ENCODE peak calls at places on chromosomes 1 and 21, in nine cellular contexts. One of them, this sample, is unnamed.

GRCh38 chr1:159917533-159917932 is 7.8 kb downstream of the TAGLN2 start:
- DNase-seq in H1: no peak
- DNase-seq in endothelial cell of umbilical vein: no peak
- DNase-seq in heart left ventricle: no peak
- DNase-seq in IMR-90: no peak
- DNase-seq in A549: no peak
- DNase-seq in thyroid gland: no peak
- DNase-seq in adrenal gland: no peak
- DNase-seq in HCT116: no peak
- DNase-seq in this sample: no peak

GRCh38 chr1:57024855-57025254 is 59.0 kb upstream of the C8B start:
- DNase-seq in endothelial cell of umbilical vein: no peak
- DNase-seq in IMR-90: no peak
- DNase-seq in H1: no peak
- DNase-seq in HCT116: no peak
- DNase-seq in adrenal gland: no peak
- DNase-seq in heart left ventricle: no peak
- DNase-seq in thyroid gland: peak
- DNase-seq in A549: no peak
- DNase-seq in this sample: no peak

GRCh38 chr1:108570128-108570527 is 10.2 kb downstream of the EEIG2 start:
- DNase-seq in HCT116: peak
- DNase-seq in H1: no peak
- DNase-seq in A549: peak
- DNase-seq in IMR-90: peak
- DNase-seq in adrenal gland: no peak
- DNase-seq in thyroid gland: no peak
- DNase-seq in heart left ventricle: no peak
- DNase-seq in endothelial cell of umbilical vein: no peak
- DNase-seq in this sample: peak

GRCh38 chr1:65232402-65233122 is 76.8 kb upstream of the DNAJC6 start:
- DNase-seq in endothelial cell of umbilical vein: no peak
- DNase-seq in IMR-90: no peak
- DNase-seq in adrenal gland: no peak
- DNase-seq in A549: no peak
- DNase-seq in thyroid gland: no peak
- DNase-seq in H1: no peak
- DNase-seq in heart left ventricle: no peak
- DNase-seq in HCT116: no peak
- DNase-seq in this sample: peak

GRCh38 chr1:48530727-48531351 is 58.8 kb upstream of the SPATA6 start:
- DNase-seq in adrenal gland: peak
- DNase-seq in H1: peak
- DNase-seq in endothelial cell of umbilical vein: peak
- DNase-seq in thyroid gland: peak
- DNase-seq in IMR-90: peak
- DNase-seq in heart left ventricle: no peak
- DNase-seq in HCT116: peak
- DNase-seq in A549: peak
- DNase-seq in this sample: peak

GRCh38 chr1:199042193-199042592 is 403.4 kb downstream of the PTPRC start:
- DNase-seq in endothelial cell of umbilical vein: no peak
- DNase-seq in adrenal gland: no peak
- DNase-seq in thyroid gland: no peak
- DNase-seq in HCT116: no peak
- DNase-seq in A549: no peak
- DNase-seq in heart left ventricle: no peak
- DNase-seq in IMR-90: no peak
- DNase-seq in H1: no peak
- DNase-seq in this sample: no peak

GRCh38 chr1:8094481-8095241 is 68.6 kb upstream of the ERRFI1 start:
- DNase-seq in IMR-90: peak
- DNase-seq in heart left ventricle: no peak
- DNase-seq in adrenal gland: no peak
- DNase-seq in HCT116: no peak
- DNase-seq in thyroid gland: no peak
- DNase-seq in A549: peak
- DNase-seq in endothelial cell of umbilical vein: peak
- DNase-seq in H1: no peak
- DNase-seq in this sample: peak

GRCh38 chr1:157932082-157932481 is 61.4 kb upstream of the KIRREL1 start:
- DNase-seq in heart left ventricle: no peak
- DNase-seq in adrenal gland: no peak
- DNase-seq in endothelial cell of umbilical vein: no peak
- DNase-seq in thyroid gland: no peak
- DNase-seq in IMR-90: peak
- DNase-seq in H1: no peak
- DNase-seq in A549: peak
- DNase-seq in HCT116: no peak
- DNase-seq in this sample: no peak

GRCh38 chr1:33161061-33161681 is 20.7 kb downstream of the TRIM62 start:
- DNase-seq in IMR-90: peak
- DNase-seq in A549: no peak
- DNase-seq in H1: no peak
- DNase-seq in HCT116: no peak
- DNase-seq in endothelial cell of umbilical vein: peak
- DNase-seq in thyroid gland: peak
- DNase-seq in heart left ventricle: peak
- DNase-seq in adrenal gland: peak
- DNase-seq in this sample: no peak

GRCh38 chr21:37537391-37537996 is 170.9 kb downstream of the DYRK1A start:
- DNase-seq in thyroid gland: no peak
- DNase-seq in HCT116: no peak
- DNase-seq in A549: no peak
- DNase-seq in endothelial cell of umbilical vein: no peak
- DNase-seq in IMR-90: no peak
- DNase-seq in heart left ventricle: no peak
- DNase-seq in adrenal gland: no peak
- DNase-seq in H1: no peak
- DNase-seq in this sample: no peak

GRCh38 chr1:218164111-218164929 is 120.8 kb upstream of the RRP15 start:
- DNase-seq in endothelial cell of umbilical vein: peak
- DNase-seq in heart left ventricle: peak
- DNase-seq in HCT116: no peak
- DNase-seq in H1: peak
- DNase-seq in thyroid gland: peak
- DNase-seq in IMR-90: peak
- DNase-seq in A549: peak
- DNase-seq in adrenal gland: peak
- DNase-seq in this sample: no peak

GRCh38 chr1:99573431-99574217 is 72.3 kb upstream of the PALMD start:
- DNase-seq in HCT116: no peak
- DNase-seq in endothelial cell of umbilical vein: no peak
- DNase-seq in H1: no peak
- DNase-seq in A549: no peak
- DNase-seq in thyroid gland: no peak
- DNase-seq in adrenal gland: no peak
- DNase-seq in IMR-90: no peak
- DNase-seq in heart left ventricle: peak
- DNase-seq in this sample: no peak

DNA sequence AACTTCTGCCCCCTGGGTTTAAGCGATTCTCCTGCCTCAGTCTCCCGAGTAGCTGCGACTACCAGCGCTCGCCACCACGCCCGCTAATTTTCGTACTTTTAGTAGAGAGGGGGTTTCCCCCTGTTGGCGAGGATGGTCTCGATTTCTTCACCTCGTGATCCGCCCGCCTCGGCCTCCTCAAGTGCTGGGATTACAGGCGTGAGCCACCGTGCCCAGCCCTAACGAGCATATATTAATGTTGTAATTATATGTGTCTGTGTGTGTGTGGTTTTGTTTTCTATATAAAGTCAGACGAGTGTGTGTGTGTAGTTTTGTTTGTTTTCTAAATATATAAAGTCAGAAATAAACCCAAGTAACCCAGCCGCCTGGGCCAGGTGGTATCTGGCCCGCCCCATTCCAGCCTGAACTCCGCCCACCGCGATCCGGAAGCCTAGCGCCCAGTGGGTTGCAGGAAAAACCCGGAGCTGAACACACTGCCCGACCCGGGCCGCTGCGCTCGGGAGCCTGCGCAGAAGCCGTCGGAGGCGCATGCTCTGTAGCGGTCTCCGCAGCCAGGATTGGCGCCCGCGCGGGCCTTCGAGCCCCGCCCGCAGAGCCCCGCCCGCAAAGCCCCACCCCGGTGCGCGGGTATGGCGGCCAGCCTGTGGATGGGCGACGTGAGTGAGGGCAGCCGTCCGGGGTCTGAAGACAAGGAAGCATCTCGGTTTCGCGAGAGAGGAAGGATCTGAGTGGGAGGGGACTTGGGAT is at the start of gene TRNAU1AP:
- DNase-seq in A549: peak
- DNase-seq in IMR-90: peak
- DNase-seq in HCT116: peak
- DNase-seq in endothelial cell of umbilical vein: peak
- DNase-seq in H1: peak
- DNase-seq in heart left ventricle: peak
- DNase-seq in thyroid gland: peak
- DNase-seq in adrenal gland: peak
- DNase-seq in this sample: peak
- TF ChIP-seq POLR2A in A549: peak
- TF ChIP-seq POLR2A in IMR-90: peak
- TF ChIP-seq POLR2A in HCT116: peak
- TF ChIP-seq POLR2A in endothelial cell of umbilical vein: peak
- TF ChIP-seq POLR2A in H1: no peak
- TF ChIP-seq POLR2A in heart left ventricle: peak
- TF ChIP-seq POLR2A in thyroid gland: peak
- TF ChIP-seq POLR2A in adrenal gland: peak
- TF ChIP-seq POLR2A in this sample: peak

GRCh38 chr1:21933397-21934248 is 3.5 kb downstream of the HSPG2 start:
- DNase-seq in HCT116: no peak
- DNase-seq in heart left ventricle: peak
- DNase-seq in adrenal gland: peak
- DNase-seq in thyroid gland: peak
- DNase-seq in A549: no peak
- DNase-seq in IMR-90: no peak
- DNase-seq in H1: no peak
- DNase-seq in endothelial cell of umbilical vein: peak
- DNase-seq in this sample: no peak
- TF ChIP-seq POLR2A in HCT116: no peak
- TF ChIP-seq POLR2A in heart left ventricle: no peak
- TF ChIP-seq POLR2A in adrenal gland: peak
- TF ChIP-seq POLR2A in thyroid gland: peak
- TF ChIP-seq POLR2A in A549: no peak
- TF ChIP-seq POLR2A in IMR-90: no peak
- TF ChIP-seq POLR2A in H1: no peak
- TF ChIP-seq POLR2A in endothelial cell of umbilical vein: peak
- TF ChIP-seq POLR2A in this sample: no peak

GRCh38 chr1:27772071-27772470 is 948 bp upstream of the STX12 start:
- DNase-seq in endothelial cell of umbilical vein: no peak
- DNase-seq in heart left ventricle: no peak
- DNase-seq in HCT116: no peak
- DNase-seq in thyroid gland: no peak
- DNase-seq in H1: no peak
- DNase-seq in adrenal gland: no peak
- DNase-seq in IMR-90: no peak
- DNase-seq in A549: no peak
- DNase-seq in this sample: no peak

GRCh38 chr1:27773732-27774445 is 870 bp downstream of the STX12 start:
- DNase-seq in H1: no peak
- DNase-seq in adrenal gland: no peak
- DNase-seq in IMR-90: peak
- DNase-seq in endothelial cell of umbilical vein: peak
- DNase-seq in A549: peak
- DNase-seq in thyroid gland: no peak
- DNase-seq in HCT116: no peak
- DNase-seq in heart left ventricle: no peak
- DNase-seq in this sample: no peak

GRCh38 chr1:27772932-27773731 is at the start of gene STX12:
- DNase-seq in HCT116: peak
- DNase-seq in adrenal gland: peak
- DNase-seq in H1: peak
- DNase-seq in endothelial cell of umbilical vein: peak
- DNase-seq in IMR-90: peak
- DNase-seq in heart left ventricle: peak
- DNase-seq in A549: peak
- DNase-seq in thyroid gland: peak
- DNase-seq in this sample: peak

GRCh38 chr1:27774654-27775053 is 1.6 kb downstream of the STX12 start:
- DNase-seq in IMR-90: no peak
- DNase-seq in thyroid gland: no peak
- DNase-seq in adrenal gland: no peak
- DNase-seq in H1: no peak
- DNase-seq in A549: no peak
- DNase-seq in heart left ventricle: no peak
- DNase-seq in endothelial cell of umbilical vein: no peak
- DNase-seq in HCT116: no peak
- DNase-seq in this sample: no peak

GRCh38 chr1:27772581-27772931 is 463 bp upstream of the STX12 start:
- DNase-seq in thyroid gland: no peak
- DNase-seq in A549: no peak
- DNase-seq in H1: no peak
- DNase-seq in adrenal gland: no peak
- DNase-seq in HCT116: no peak
- DNase-seq in heart left ventricle: no peak
- DNase-seq in endothelial cell of umbilical vein: no peak
- DNase-seq in IMR-90: no peak
- DNase-seq in this sample: no peak
- TF ChIP-seq POLR2A in thyroid gland: no peak
- TF ChIP-seq POLR2A in A549: no peak
- TF ChIP-seq POLR2A in H1: no peak
- TF ChIP-seq POLR2A in adrenal gland: no peak
- TF ChIP-seq POLR2A in HCT116: no peak
- TF ChIP-seq POLR2A in heart left ventricle: no peak
- TF ChIP-seq POLR2A in endothelial cell of umbilical vein: no peak
- TF ChIP-seq POLR2A in IMR-90: no peak
- TF ChIP-seq POLR2A in this sample: no peak

GRCh38 chr1:151009206-151009587 is 948 bp downstream of the PRUNE1 start:
- DNase-seq in IMR-90: peak
- DNase-seq in H1: no peak
- DNase-seq in heart left ventricle: no peak
- DNase-seq in endothelial cell of umbilical vein: no peak
- DNase-seq in adrenal gland: no peak
- DNase-seq in HCT116: no peak
- DNase-seq in A549: no peak
- DNase-seq in thyroid gland: no peak
- DNase-seq in this sample: peak

GRCh38 chr1:151008244-151009205 is at the start of gene PRUNE1:
- DNase-seq in A549: peak
- DNase-seq in H1: peak
- DNase-seq in heart left ventricle: peak
- DNase-seq in endothelial cell of umbilical vein: peak
- DNase-seq in thyroid gland: peak
- DNase-seq in adrenal gland: peak
- DNase-seq in IMR-90: peak
- DNase-seq in HCT116: peak
- DNase-seq in this sample: peak

GRCh38 chr1:151007853-151008243 is 401 bp upstream of the PRUNE1 start:
- DNase-seq in H1: no peak
- DNase-seq in IMR-90: no peak
- DNase-seq in adrenal gland: no peak
- DNase-seq in thyroid gland: no peak
- DNase-seq in HCT116: no peak
- DNase-seq in endothelial cell of umbilical vein: no peak
- DNase-seq in heart left ventricle: no peak
- DNase-seq in A549: no peak
- DNase-seq in this sample: no peak

GRCh38 chr1:151005729-151006330 is 872 bp downstream of the MINDY1 start:
- DNase-seq in IMR-90: no peak
- DNase-seq in endothelial cell of umbilical vein: peak
- DNase-seq in H1: no peak
- DNase-seq in adrenal gland: no peak
- DNase-seq in thyroid gland: no peak
- DNase-seq in heart left ventricle: no peak
- DNase-seq in HCT116: no peak
- DNase-seq in A549: no peak
- DNase-seq in this sample: no peak

GRCh38 chr1:151006331-151007052 is at the start of gene MINDY1:
- DNase-seq in A549: peak
- DNase-seq in thyroid gland: peak
- DNase-seq in HCT116: peak
- DNase-seq in IMR-90: peak
- DNase-seq in heart left ventricle: peak
- DNase-seq in endothelial cell of umbilical vein: peak
- DNase-seq in adrenal gland: peak
- DNase-seq in H1: peak
- DNase-seq in this sample: peak
- TF ChIP-seq POLR2A in A549: no peak
- TF ChIP-seq POLR2A in thyroid gland: peak
- TF ChIP-seq POLR2A in HCT116: no peak
- TF ChIP-seq POLR2A in IMR-90: peak
- TF ChIP-seq POLR2A in heart left ventricle: peak
- TF ChIP-seq POLR2A in endothelial cell of umbilical vein: no peak
- TF ChIP-seq POLR2A in adrenal gland: peak
- TF ChIP-seq POLR2A in H1: peak
- TF ChIP-seq POLR2A in this sample: peak